ENCODE peak calls at places on chromosomes 16 and 17, in ten cellular contexts. K is neural crest cell; Q is CD8-positive, alpha-beta memory T cell; D is naive thymus-derived CD8-positive, alpha-beta T cell; O is GM12878; X is HT1080; N is lower leg skin; M is NCI-H2081; C is activated CD4-positive, alpha-beta T cell treated with anti-CD3 and anti-CD28 coated beads, Interleukin-2, amount 50 U/mL, for 4 hours; F is GM12865. U is an unnamed sample.

GRCh38 chr16:13039526-13039925 is 138.1 kb downstream of the SHISA9 start:
- DNase-seq in K (no peak), Q (no peak), D (no peak), O (no peak), X (no peak), N (no peak), M (no peak), C (no peak), F (no peak), U (no peak)

GRCh38 chr17:38595892-38596291 is 9.9 kb downstream of the SRCIN1 start:
- DNase-seq in K (no peak), Q (no peak), D (no peak), O (no peak), X (no peak), N (no peak), M (no peak), C (no peak), F (no peak), U (no peak)

GRCh38 chr16:75559002-75559401 is 3.0 kb upstream of the TMEM231 start:
- DNase-seq in K (no peak), Q (no peak), D (no peak), O (no peak), X (no peak), N (no peak), M (no peak), C (no peak), F (no peak), U (no peak)

GRCh38 chr17:37177234-37177633 is 198.6 kb upstream of the C17orf78 start:
- DNase-seq in K (no peak), Q (no peak), D (no peak), O (no peak), X (no peak), N (no peak), M (peak; percentile 47), C (no peak), F (no peak), U (no peak)

GRCh38 chr17:15894913-15895658 is 49.8 kb upstream of the ADORA2B start:
- DNase-seq in K (no peak), Q (no peak), D (no peak), O (no peak), X (no peak), N (no peak), M (no peak), C (no peak), F (no peak), U (no peak)

GRCh38 chr16:10922328-10923145 is 19.7 kb downstream of the DEXI start:
- DNase-seq in K (no peak), Q (no peak), D (no peak), O (no peak), X (no peak), N (no peak), M (no peak), C (no peak), F (no peak), U (no peak)

GRCh38 chr16:81700071-81700779 is 78.9 kb upstream of the PLCG2 start:
- DNase-seq in K (no peak), Q (no peak), D (no peak), O (no peak), X (peak; percentile 44), N (no peak), M (no peak), C (no peak), F (no peak), U (no peak)

GRCh38 chr16:87305505-87306391 is 11.4 kb downstream of the C16orf95 start:
- DNase-seq in K (no peak), Q (no peak), D (no peak), O (no peak), X (no peak), N (no peak), M (no peak), C (no peak), F (no peak), U (no peak)

GRCh38 chr16:17258848-17259713 is 211.7 kb downstream of the XYLT1 start:
- DNase-seq in K (no peak), Q (no peak), D (no peak), O (peak; percentile 79), X (peak; percentile 4), N (no peak), M (no peak), C (no peak), F (peak; percentile 87), U (no peak)

GRCh38 chr17:4806770-4807533 is at the start of gene PLD2:
- DNase-seq in K (peak; percentile 74), Q (peak; percentile 87), D (peak; percentile 78), O (no peak), X (peak; percentile 32), N (peak; percentile 96), M (peak; percentile 63), C (peak; percentile 77), F (peak; percentile 89), U (peak; percentile 87)

GRCh38 chr16:87580855-87581261 is 21.4 kb upstream of the JPH3 start:
- DNase-seq in K (no peak), Q (no peak), D (no peak), O (no peak), X (peak; percentile 75), N (no peak), M (no peak), C (no peak), F (no peak), U (no peak)

GRCh38 chr17:58734040-58734439 is 21.6 kb upstream of the PPM1E start:
- DNase-seq in K (no peak), Q (no peak), D (no peak), O (no peak), X (no peak), N (no peak), M (no peak), C (no peak), F (no peak), U (no peak)

GRCh38 chr16:80883159-80883642 is 78.8 kb upstream of the CDYL2 start:
- DNase-seq in K (no peak), Q (no peak), D (no peak), O (no peak), X (no peak), N (no peak), M (no peak), C (no peak), F (no peak), U (no peak)

GRCh38 chr17:71284032-71284755 is 836.6 kb upstream of the SOX9 start:
- DNase-seq in K (no peak), Q (no peak), D (no peak), O (no peak), X (no peak), N (no peak), M (no peak), C (no peak), F (no peak), U (no peak)

GRCh38 chr16:4261557-4262172 is 11.2 kb downstream of the TFAP4 start:
- DNase-seq in K (peak; percentile 72), Q (peak; percentile 10), D (peak; percentile 38), O (no peak), X (peak; percentile 31), N (no peak), M (no peak), C (peak; percentile 11), F (peak; percentile 26), U (peak; percentile 82)

GRCh38 chr16:64481497-64481896 is 640.4 kb downstream of the CDH11 start:
- DNase-seq in K (no peak), Q (no peak), D (no peak), O (no peak), X (no peak), N (no peak), M (no peak), C (no peak), F (no peak), U (no peak)

GRCh38 chr16:79190542-79190941 is 410.0 kb downstream of the MAF start:
- DNase-seq in K (no peak), Q (no peak), D (no peak), O (no peak), X (no peak), N (no peak), M (no peak), C (no peak), F (no peak), U (no peak)

GRCh38 chr16:81005644-81006471 is 827 bp downstream of the CMC2 start:
- DNase-seq in K (no peak), Q (no peak), D (no peak), O (no peak), X (no peak), N (peak; percentile 95), M (no peak), C (no peak), F (no peak), U (no peak)

GRCh38 chr17:76688165-76688622 is 22.6 kb downstream of the MXRA7 start:
- DNase-seq in K (no peak), Q (no peak), D (no peak), O (no peak), X (peak; percentile 30), N (no peak), M (no peak), C (no peak), F (no peak), U (no peak)

GRCh38 chr16:56617212-56618085 is 8.1 kb upstream of the MT1E start:
- DNase-seq in K (no peak), Q (peak; percentile 22), D (peak; percentile 40), O (no peak), X (no peak), N (peak; percentile 94), M (no peak), C (no peak), F (no peak), U (peak; percentile 68)

GRCh38 chr17:41267711-41268110 is 2.5 kb downstream of the KRTAP9-6 start:
- DNase-seq in K (no peak), Q (no peak), D (no peak), O (no peak), X (no peak), N (no peak), M (no peak), C (no peak), F (no peak), U (no peak)

GRCh38 chr17:50681260-50682200 is 26.2 kb downstream of the ANKRD40 start:
- DNase-seq in K (peak; percentile 42), Q (no peak), D (no peak), O (no peak), X (peak; percentile 86), N (no peak), M (no peak), C (no peak), F (peak; percentile 29), U (peak; percentile 48)

GRCh38 chr16:22240023-22240697 is 34.1 kb downstream of the EEF2K start:
- DNase-seq in K (no peak), Q (no peak), D (no peak), O (no peak), X (no peak), N (no peak), M (no peak), C (no peak), F (no peak), U (no peak)

GRCh38 chr16:85256190-85256739 is 144.0 kb upstream of the CIBAR2 start:
- DNase-seq in K (no peak), Q (no peak), D (no peak), O (no peak), X (no peak), N (no peak), M (no peak), C (no peak), F (no peak), U (no peak)

GRCh38 chr17:18197535-18198194 is 14.0 kb downstream of the ALKBH5 start:
- DNase-seq in K (no peak), Q (no peak), D (no peak), O (no peak), X (no peak), N (no peak), M (no peak), C (no peak), F (no peak), U (no peak)

GRCh38 chr17:43383826-43384475 is 14.8 kb upstream of the ARL4D start:
- DNase-seq in K (no peak), Q (no peak), D (no peak), O (no peak), X (no peak), N (no peak), M (no peak), C (no peak), F (no peak), U (no peak)

GRCh38 chr17:45824901-45825492 is 19.7 kb upstream of the SPPL2C start:
- DNase-seq in K (no peak), Q (no peak), D (no peak), O (no peak), X (no peak), N (no peak), M (no peak), C (no peak), F (no peak), U (no peak)

GRCh38 chr17:78459696-78460095 is 81.2 kb downstream of the PGS1 start:
- DNase-seq in K (no peak), Q (no peak), D (no peak), O (no peak), X (no peak), N (no peak), M (no peak), C (no peak), F (no peak), U (no peak)